ENCODE peak calls at places on chromosomes 5 and 9, in four cellular contexts. U is adipocyte, V is MM.1S, X is upper lobe of right lung. H is an unnamed sample.
A peak's percentile ranks its signal among the peaks of the same experiment; 100 is the strongest.

GRCh38 chr5:65774346-65774745 is 52.3 kb downstream of the NLN start:
- DNase-seq in U (peak; percentile 81), V (peak; percentile 75), X (no peak), H (peak; percentile 80)

GRCh38 chr5:130198927-130199326 is 294.7 kb downstream of the CHSY3 start:
- DNase-seq in U (no peak), V (peak; percentile 40), X (no peak), H (no peak)

GRCh38 chr5:2286250-2286649 is 403.5 kb upstream of the IRX4 start:
- DNase-seq in U (no peak), V (no peak), X (no peak), H (no peak)

GRCh38 chr5:55427157-55427556 is 107.6 kb downstream of the PLPP1 start:
- DNase-seq in U (peak; percentile 57), V (no peak), X (no peak), H (no peak)

GRCh38 chr5:107203231-107203630 is 467.5 kb downstream of the EFNA5 start:
- DNase-seq in U (no peak), V (no peak), X (no peak), H (no peak)

GRCh38 chr9:81570083-81570482 is 119.3 kb downstream of the TLE1 start:
- DNase-seq in U (no peak), V (no peak), X (no peak), H (no peak)

GRCh38 chr5:168301593-168302388 is 10.3 kb downstream of the WWC1 start:
- DNase-seq in U (peak; percentile 12), V (no peak), X (no peak), H (peak; percentile 71)

GRCh38 chr5:69341520-69342161 is 9.0 kb upstream of the CCDC125 start:
- DNase-seq in U (no peak), V (no peak), X (no peak), H (no peak)

GRCh38 chr5:1190915-1191314 is 10.5 kb upstream of the SLC6A19 start:
- DNase-seq in U (no peak), V (no peak), X (no peak), H (no peak)

GRCh38 chr9:12904261-12905000 is 129.6 kb downstream of the LURAP1L start:
- DNase-seq in U (no peak), V (no peak), X (no peak), H (no peak)

GRCh38 chr9:114718801-114719221 is 36.8 kb upstream of the TEX48 start:
- DNase-seq in U (no peak), V (no peak), X (no peak), H (no peak)

GRCh38 chr9:84899326-84899725 is 229.8 kb downstream of the NTRK2 start:
- DNase-seq in U (no peak), V (no peak), X (no peak), H (no peak)

GRCh38 chr9:110604101-110604710 is 24.7 kb upstream of the SVEP1 start:
- DNase-seq in U (no peak), V (no peak), X (no peak), H (no peak)

GRCh38 chr9:91710148-91710547 is 239.9 kb downstream of the ROR2 start:
- DNase-seq in U (no peak), V (no peak), X (no peak), H (no peak)

GRCh38 chr9:121620777-121621437 is 30.5 kb upstream of the DAB2IP start:
- DNase-seq in U (peak; percentile 43), V (no peak), X (no peak), H (no peak)

GRCh38 chr5:141320225-141321169 is at the start of gene TAF7:
- DNase-seq in U (peak; percentile 97), V (peak; percentile 96), X (peak; percentile 97), H (peak; percentile 62)

DNA sequence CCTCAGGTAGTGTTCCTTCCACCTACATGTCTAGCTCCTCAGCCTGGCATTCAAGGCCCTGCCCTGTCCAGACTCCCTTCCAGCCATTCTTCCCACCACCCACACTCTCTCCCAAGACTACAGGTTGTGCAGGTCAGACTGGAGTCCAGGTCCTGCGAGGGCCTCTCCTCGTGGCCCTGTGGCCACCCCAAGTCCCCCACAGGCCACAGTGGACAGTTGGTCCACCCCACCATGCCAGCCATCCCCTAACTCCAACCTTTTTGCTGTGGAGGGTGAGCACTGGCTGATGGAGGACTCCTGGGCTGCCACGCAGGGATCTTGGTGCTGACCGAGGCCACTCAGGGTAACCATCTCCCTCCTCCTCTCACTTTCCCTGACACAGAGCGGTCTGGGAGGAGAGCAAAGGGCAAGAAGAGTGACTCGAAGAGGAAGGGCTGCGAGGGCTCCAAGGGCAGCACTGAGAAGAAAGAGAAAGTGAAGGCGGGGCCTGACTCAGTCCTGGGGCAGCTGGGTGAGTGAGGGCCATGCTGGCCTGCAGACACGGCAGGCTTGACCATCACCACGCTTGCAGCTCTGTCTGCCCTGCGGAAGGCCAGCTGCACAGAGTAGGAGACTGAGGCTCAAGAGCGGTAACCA is 51.0 kb downstream of the JADE2 start:
- DNase-seq in U (no peak), V (no peak), X (no peak), H (no peak)
- H3K36me3 ChIP-seq in U (peaks cover 73% of the 10 kb centered on the region), V (peaks cover 3% of the 10 kb centered on the region), X (peaks cover 93% of the 10 kb centered on the region), H (peaks cover 23% of the 10 kb centered on the region)

DNA sequence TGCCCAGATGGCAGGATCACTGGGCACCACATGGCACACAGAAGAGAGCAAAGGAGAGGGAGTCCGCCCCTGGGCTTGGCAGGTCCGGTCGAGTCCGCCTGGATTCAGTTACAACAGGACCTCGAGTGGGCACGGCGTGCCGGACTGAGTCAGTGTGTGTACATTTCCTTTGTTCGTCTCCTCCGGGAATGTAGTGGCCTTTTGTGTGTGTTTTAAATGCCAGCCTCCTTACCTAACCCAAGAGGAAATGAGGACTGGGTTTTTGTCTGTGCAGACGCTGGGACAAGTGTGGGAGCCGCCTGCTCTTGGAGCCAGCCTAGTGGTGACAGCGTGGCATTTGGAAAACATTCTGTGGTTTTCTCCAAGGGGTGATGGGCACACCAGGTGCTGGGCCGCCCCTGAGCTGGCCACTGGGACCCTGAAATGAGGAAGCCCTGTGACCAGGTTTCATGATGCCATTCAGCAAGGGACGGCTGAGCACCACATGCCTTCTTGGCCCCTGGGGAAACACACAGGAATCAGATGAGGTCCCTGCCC is 9.6 kb downstream of the NEK6 start:
- DNase-seq in U (peak; percentile 90), V (no peak), X (peak; percentile 94), H (no peak)
- H3K36me3 ChIP-seq in U (peaks cover 48% of the 10 kb centered on the region), V (no peaks in the 10 kb centered on the region), X (peaks cover 3% of the 10 kb centered on the region), H (peaks cover 7% of the 10 kb centered on the region)

DNA sequence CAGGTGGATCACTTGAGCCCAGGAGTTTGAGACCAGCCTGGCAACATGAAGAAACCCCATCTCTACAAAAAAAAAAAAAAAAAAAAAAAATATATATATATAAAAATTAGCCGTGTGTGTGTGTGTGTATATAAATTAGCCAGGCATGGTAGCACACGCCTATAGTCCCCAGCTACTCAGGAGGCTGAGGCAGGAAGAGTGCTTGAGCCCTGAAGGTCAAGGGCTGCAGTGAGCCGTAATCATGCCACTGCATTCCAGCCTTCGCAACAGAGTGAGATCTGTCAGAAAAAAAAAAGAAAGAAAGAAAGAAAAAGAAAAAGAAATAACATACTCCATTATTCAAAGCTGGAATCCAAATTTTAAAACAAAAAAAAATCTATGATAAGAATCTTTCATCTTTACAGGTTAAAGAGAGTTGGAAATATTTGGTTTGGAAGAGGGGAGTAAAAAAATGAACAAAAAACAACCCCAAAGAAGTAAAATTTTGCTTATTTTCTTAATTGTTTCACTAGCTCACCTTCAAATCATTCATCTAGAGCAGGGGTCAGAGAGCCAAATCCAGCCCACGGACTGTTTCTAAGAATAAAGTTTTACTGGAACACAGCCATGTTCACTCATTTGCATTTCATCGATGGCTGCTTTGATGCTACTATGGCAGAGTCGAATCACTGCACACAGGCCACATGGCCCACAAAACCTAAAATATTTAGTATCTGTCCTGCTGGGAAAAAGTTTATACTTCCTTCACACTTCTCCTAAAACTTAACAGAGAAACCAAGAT is 109.9 kb downstream of the DROSHA start:
- DNase-seq in U (no peak), V (no peak), X (no peak), H (no peak)
- H3K36me3 ChIP-seq in U (peaks cover 49% of the 10 kb centered on the region), V (peaks cover 2% of the 10 kb centered on the region), X (peaks cover 65% of the 10 kb centered on the region), H (peaks cover 19% of the 10 kb centered on the region)

DNA sequence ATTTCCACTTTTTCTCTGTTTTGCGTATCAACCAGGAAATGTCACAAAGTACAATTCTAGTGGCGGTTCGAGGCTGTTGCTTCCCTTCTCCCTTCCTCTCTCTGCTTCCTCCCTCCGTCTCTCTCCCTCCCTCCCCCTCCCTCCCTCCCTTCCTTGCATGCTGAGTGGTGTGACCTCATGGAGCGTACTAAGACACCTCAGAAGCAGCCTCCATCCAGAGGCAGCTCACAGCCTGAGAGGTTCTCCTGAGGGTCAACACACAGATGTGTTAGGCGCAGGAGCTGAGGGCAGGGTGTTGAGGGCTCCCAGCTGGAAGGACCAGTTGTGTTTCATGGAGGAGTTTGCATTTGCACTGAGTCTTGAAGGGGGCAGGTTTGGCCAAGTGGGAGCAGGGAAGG is 57.7 kb downstream of the COL5A1 start:
- DNase-seq in U (no peak), V (no peak), X (no peak), H (no peak)
- H3K36me3 ChIP-seq in U (peaks cover 54% of the 10 kb centered on the region), V (no peaks in the 10 kb centered on the region), X (peaks cover 9% of the 10 kb centered on the region), H (peaks cover 6% of the 10 kb centered on the region)

DNA sequence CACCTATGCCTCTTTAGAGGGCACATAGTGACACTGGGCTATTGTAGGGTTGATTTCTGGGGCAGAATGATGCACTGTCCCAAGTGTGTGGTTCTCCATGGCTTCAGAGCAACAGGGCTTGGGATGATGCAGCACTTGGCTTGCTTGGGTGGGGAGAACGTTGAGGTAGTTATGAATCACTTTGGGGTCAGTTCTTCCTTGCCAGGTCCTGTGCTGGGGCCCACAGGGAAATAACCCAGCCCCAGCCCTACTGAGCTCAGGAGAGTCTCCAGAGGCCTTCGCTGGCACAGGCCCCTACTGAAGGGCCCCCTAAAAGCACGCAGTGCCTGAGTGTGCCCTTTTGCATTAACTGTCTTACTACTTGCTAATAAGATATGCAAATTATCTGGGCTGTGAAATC is 24.2 kb downstream of the JADE2 start:
- DNase-seq in U (peak; percentile 6), V (no peak), X (no peak), H (no peak)
- H3K36me3 ChIP-seq in U (peaks cover 14% of the 10 kb centered on the region), V (no peaks in the 10 kb centered on the region), X (peaks cover 56% of the 10 kb centered on the region), H (peaks cover 25% of the 10 kb centered on the region)

H was measured in keratinocyte.